ENCODE peak calls at places on chromosomes 16 and 17, in five cellular contexts. A, T, O, W and X are unnamed samples.

GRCh38 chr17:67082110-67082509 is 37.8 kb downstream of the CACNG1 start:
- DNase-seq in W (no peak), A (no peak), T (no peak), O (no peak), X (no peak)

GRCh38 chr17:4566785-4567184 is 6.4 kb upstream of the GGT6 start:
- DNase-seq in W (peak; percentile 74), O (peak; percentile 61), A (peak; percentile 76), T (peak; percentile 79), X (no peak)

GRCh38 chr16:1791943-1792812 is 1.3 kb downstream of the IGFALS start:
- DNase-seq in T (no peak), O (peak; percentile 65), W (no peak), A (no peak), X (peak; percentile 24)

GRCh38 chr17:14792751-14793150 is 472.4 kb downstream of the PMP22 start:
- DNase-seq in O (no peak), A (no peak), W (no peak), T (no peak), X (no peak)

GRCh38 chr17:8312726-8313600 is 2.9 kb downstream of the ARHGEF15 start:
- DNase-seq in T (no peak), A (no peak), W (no peak), O (peak; percentile 38), X (no peak)

GRCh38 chr16:13997933-13998332 is 73.2 kb upstream of the MRTFB start:
- DNase-seq in T (peak; percentile 62), A (no peak), O (no peak), W (no peak), X (no peak)

GRCh38 chr17:50133028-50133768 is 3.2 kb upstream of the SAMD14 start:
- DNase-seq in O (no peak), T (no peak), W (peak; percentile 66), A (peak; percentile 71), X (no peak)

GRCh38 chr17:77394540-77395295 is 253.9 kb downstream of the SEC14L1 start:
- DNase-seq in W (no peak), O (no peak), A (peak; percentile 47), T (no peak), X (no peak)

GRCh38 chr17:82450357-82451106 is at the start of gene CYBC1:
- DNase-seq in W (peak; percentile 92), O (peak; percentile 98), T (peak; percentile 97), A (peak; percentile 97), X (peak; percentile 91)
- TF ChIP-seq CTCF in W (no peak), O (peak; percentile 31), T (no peak), A (no peak), X (no peak)

DNA sequence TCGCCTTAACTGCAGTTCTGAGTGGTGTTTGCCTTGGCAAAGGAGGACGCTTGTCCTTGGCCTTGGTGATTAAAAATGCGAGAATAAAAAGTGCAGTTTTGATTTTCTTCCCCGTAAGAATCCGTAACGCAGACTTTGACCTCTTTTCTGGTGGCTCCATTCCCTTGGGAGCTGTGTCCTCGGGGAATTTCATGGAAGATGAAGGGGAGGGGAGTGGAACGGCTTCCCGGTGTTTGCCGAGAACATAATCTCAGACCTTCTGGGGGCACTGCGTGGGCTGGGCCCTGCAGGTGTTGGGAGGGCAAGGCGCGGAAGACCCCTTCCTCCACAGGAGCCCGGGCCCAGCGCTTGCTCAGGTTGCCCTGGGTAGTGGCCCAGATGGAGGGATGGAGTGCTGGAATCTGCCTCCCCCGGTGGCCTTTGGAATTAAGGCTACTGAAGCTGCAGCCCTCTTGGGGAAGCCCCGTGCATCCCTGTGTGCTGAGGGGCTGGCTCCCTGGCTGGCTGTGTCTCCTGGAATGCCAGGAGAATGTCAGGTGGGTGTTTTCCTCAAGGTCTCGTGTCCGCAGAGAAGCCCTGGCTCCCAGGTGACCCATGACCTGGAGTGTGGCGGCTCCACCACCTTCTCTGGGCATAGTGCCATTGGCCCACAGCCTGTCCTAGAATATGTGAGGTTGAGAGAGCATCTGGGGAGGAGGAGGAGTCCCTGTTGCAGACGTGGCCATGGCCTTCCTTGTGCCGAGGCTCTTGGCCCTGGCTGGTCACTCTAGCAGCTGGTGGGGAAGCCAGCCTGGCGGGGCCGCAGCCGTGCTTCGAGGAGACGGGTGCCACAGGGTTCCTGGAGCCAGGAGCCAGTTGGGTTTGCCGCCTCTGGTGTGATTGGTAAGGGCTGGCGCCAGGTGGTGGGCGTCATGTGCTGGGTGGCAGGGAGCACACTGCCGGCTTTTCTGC is 3.1 kb downstream of the BAIAP2 start:
- DNase-seq in O (no peak), W (no peak), T (no peak), A (no peak), X (no peak)
- TF ChIP-seq CTCF in O (no peak), W (no peak), T (no peak), A (no peak), X (no peak)

GRCh38 chr17:63113167-63113566 is 147.1 kb downstream of the TANC2 start:
- DNase-seq in T (no peak), W (no peak), O (no peak), A (no peak), X (no peak)

GRCh38 chr17:63120406-63120805 is 154.4 kb downstream of the TANC2 start:
- DNase-seq in T (no peak), W (no peak), O (no peak), A (peak; percentile 25), X (no peak)

GRCh38 chr17:63116967-63117366 is 150.9 kb downstream of the TANC2 start:
- DNase-seq in O (no peak), A (peak; percentile 35), T (no peak), W (no peak), X (no peak)

GRCh38 chr17:63117431-63117830 is 151.4 kb downstream of the TANC2 start:
- DNase-seq in W (no peak), O (no peak), T (no peak), A (no peak), X (no peak)

GRCh38 chr17:63116228-63116627 is 150.2 kb downstream of the TANC2 start:
- DNase-seq in T (no peak), W (no peak), O (no peak), A (no peak), X (no peak)
- TF ChIP-seq CTCF in T (no peak), W (no peak), O (no peak), A (no peak), X (no peak)

GRCh38 chr16:16064874-16065384 is 115.5 kb downstream of the ABCC1 start:
- DNase-seq in T (no peak), A (no peak), W (no peak), O (no peak), X (no peak)

GRCh38 chr16:16059895-16060590 is 110.6 kb downstream of the ABCC1 start:
- DNase-seq in W (no peak), A (no peak), O (no peak), T (no peak), X (no peak)

GRCh38 chr16:16062023-16062932 is 112.9 kb downstream of the ABCC1 start:
- DNase-seq in T (peak; percentile 55), A (peak; percentile 34), O (no peak), W (no peak), X (no peak)

GRCh38 chr16:16067127-16067526 is 117.7 kb downstream of the ABCC1 start:
- DNase-seq in A (peak; percentile 40), T (no peak), O (no peak), W (peak; percentile 32), X (no peak)

DNA sequence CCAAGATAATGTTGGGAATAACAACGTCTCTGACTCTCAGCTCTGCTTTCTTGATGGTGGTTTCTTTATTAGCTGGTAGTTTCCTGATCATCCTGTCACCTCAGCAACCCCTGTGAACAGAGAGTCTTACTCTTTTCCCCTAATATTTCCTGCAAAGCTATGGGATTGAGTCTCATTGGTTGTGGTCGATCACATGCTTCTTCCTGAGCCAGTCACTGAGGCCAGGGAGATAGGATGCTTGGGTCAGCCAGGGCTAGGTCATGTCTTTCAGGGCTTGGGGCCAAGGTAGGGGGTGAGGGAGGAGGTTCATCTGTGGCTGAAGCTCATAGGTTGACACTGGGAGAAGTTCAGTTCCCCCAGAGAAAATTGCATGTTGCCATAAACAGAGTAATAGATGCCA is 114.3 kb downstream of the ABCC1 start:
- DNase-seq in O (no peak), T (no peak), A (no peak), W (no peak), X (no peak)
- TF ChIP-seq CTCF in O (no peak), T (no peak), A (no peak), W (no peak), X (no peak)